ENCODE peak calls at places on chromosomes 5 and 9, in eight cellular contexts. J is B cell, G is A549, O is AG08395, C is activated gamma-delta T cell treated with Interleukin-2 at 50 U/mL for 16 hours, P is KBM-7, E is ELR, Y is T-helper 1 cell. D is an unnamed sample.

GRCh38 chr5:132677191-132677590 is 3.4 kb downstream of the IL4 start:
- DNase-seq in J (no peak), G (peak), O (peak), C (no peak), P (no peak), E (peak), Y (no peak), D (peak)

GRCh38 chr9:70551391-70551790 is 136.9 kb upstream of the KLF9 start:
- DNase-seq in J (no peak), G (no peak), O (peak), C (no peak), P (peak), E (peak), Y (no peak), D (no peak)

GRCh38 chr9:102113191-102113590 is 374.7 kb upstream of the GRIN3A start:
- DNase-seq in J (no peak), G (no peak), O (no peak), C (no peak), P (no peak), E (peak), Y (no peak), D (no peak)

GRCh38 chr5:149345892-149346222 is 558 bp downstream of the GRPEL2 start:
- DNase-seq in J (peak), G (peak), O (no peak), C (no peak), P (peak), E (peak), Y (no peak), D (no peak)

GRCh38 chr9:113624721-113625120 is 161.2 kb downstream of the RGS3 start:
- DNase-seq in J (no peak), G (no peak), O (peak), C (no peak), P (no peak), E (peak), Y (no peak), D (no peak)

GRCh38 chr5:161946911-161947310 is 99.0 kb downstream of the GABRA1 start:
- DNase-seq in J (no peak), G (no peak), O (no peak), C (no peak), P (no peak), E (no peak), Y (no peak), D (no peak)

GRCh38 chr9:118836891-118837290 is 532.3 kb downstream of the BRINP1 start:
- DNase-seq in J (no peak), G (no peak), O (no peak), C (no peak), P (no peak), E (no peak), Y (no peak), D (no peak)

GRCh38 chr5:53884411-53884810 is 324.0 kb downstream of the NDUFS4 start:
- DNase-seq in J (no peak), G (no peak), O (no peak), C (no peak), P (peak), E (no peak), Y (no peak), D (no peak)

GRCh38 chr9:93960221-93960970 is 5.2 kb upstream of the BARX1 start:
- DNase-seq in J (peak), G (no peak), O (no peak), C (no peak), P (no peak), E (peak), Y (no peak), D (no peak)

GRCh38 chr5:40497573-40497972 is 182.1 kb upstream of the PTGER4 start:
- DNase-seq in J (no peak), G (no peak), O (no peak), C (no peak), P (no peak), E (peak), Y (no peak), D (no peak)

GRCh38 chr5:115559524-115559923 is 14.9 kb upstream of the FEM1C start:
- DNase-seq in J (no peak), G (peak), O (peak), C (no peak), P (no peak), E (peak), Y (no peak), D (peak)

GRCh38 chr5:16431482-16431881 is 34.1 kb downstream of the ZNF622 start:
- DNase-seq in J (no peak), G (no peak), O (no peak), C (no peak), P (no peak), E (no peak), Y (no peak), D (no peak)

GRCh38 chr5:61603211-61603908 is 271.3 kb downstream of the ZSWIM6 start:
- DNase-seq in J (no peak), G (peak), O (peak), C (no peak), P (no peak), E (no peak), Y (no peak), D (no peak)

GRCh38 chr9:95508968-95509850 is 7.6 kb downstream of the PTCH1 start:
- DNase-seq in J (peak), G (peak), O (peak), C (peak), P (peak), E (peak), Y (peak), D (peak)

GRCh38 chr9:86766912-86767311 is 180.4 kb downstream of the GAS1 start:
- DNase-seq in J (no peak), G (no peak), O (peak), C (no peak), P (no peak), E (peak), Y (no peak), D (peak)

GRCh38 chr5:159099049-159099760 is 511 bp downstream of the EBF1 start:
- DNase-seq in J (peak), G (peak), O (peak), C (peak), P (peak), E (peak), Y (no peak), D (no peak)

GRCh38 chr5:756865-757345 is 27.6 kb downstream of the ZDHHC11B start:
- DNase-seq in J (no peak), G (no peak), O (no peak), C (no peak), P (no peak), E (no peak), Y (no peak), D (no peak)

GRCh38 chr5:69502375-69503143 is 10.0 kb downstream of the OCLN start:
- DNase-seq in J (no peak), G (no peak), O (no peak), C (no peak), P (no peak), E (peak), Y (no peak), D (no peak)

GRCh38 chr9:92590386-92590785 is 54.6 kb upstream of the ECM2 start:
- DNase-seq in J (no peak), G (no peak), O (peak), C (no peak), P (peak), E (no peak), Y (no peak), D (peak)

GRCh38 chr5:140833993-140834392 is at the start of gene PCDHA7:
- DNase-seq in J (no peak), G (peak), O (peak), C (no peak), P (no peak), E (peak), Y (no peak), D (no peak)

GRCh38 chr5:56350595-56351170 is 117.6 kb upstream of the ANKRD55 start:
- DNase-seq in J (no peak), G (peak), O (peak), C (no peak), P (no peak), E (peak), Y (no peak), D (peak)

GRCh38 chr5:23649594-23649993 is 142.2 kb downstream of the PRDM9 start:
- DNase-seq in J (no peak), G (no peak), O (no peak), C (no peak), P (no peak), E (no peak), Y (no peak), D (no peak)

GRCh38 chr9:93671030-93671358 is 94.6 kb downstream of the PHF2 start:
- DNase-seq in J (no peak), G (no peak), O (no peak), C (no peak), P (no peak), E (no peak), Y (no peak), D (no peak)

GRCh38 chr5:56167522-56167921 is 65.6 kb downstream of the ANKRD55 start:
- DNase-seq in J (no peak), G (no peak), O (no peak), C (no peak), P (no peak), E (peak), Y (no peak), D (no peak)

GRCh38 chr5:16819522-16820167 is 116.4 kb downstream of the MYO10 start:
- DNase-seq in J (no peak), G (no peak), O (peak), C (no peak), P (no peak), E (peak), Y (no peak), D (no peak)

GRCh38 chr9:98374385-98375051 is 119.1 kb upstream of the TBC1D2 start:
- DNase-seq in J (no peak), G (peak), O (peak), C (no peak), P (no peak), E (peak), Y (no peak), D (peak)

GRCh38 chr9:36997414-36997813 is 36.7 kb downstream of the PAX5 start:
- DNase-seq in J (no peak), G (no peak), O (no peak), C (no peak), P (no peak), E (peak), Y (no peak), D (no peak)